ENCODE peak calls at places on chromosomes 6 and 20, in six cellular contexts. J, G, U, S, T and N are unnamed samples.

GRCh38 chr6:10526156-10526555 is 5.0 kb downstream of the GCNT2 start:
- DNase-seq in U (peak; percentile 95), G (no peak), T (peak; percentile 66), S (no peak), J (no peak), N (no peak)

GRCh38 chr6:73566954-73567591 is 46.2 kb upstream of the EEF1A1 start:
- DNase-seq in G (peak; percentile 55), U (peak; percentile 63), T (peak; percentile 91), J (no peak), S (no peak), N (peak; percentile 75)

GRCh38 chr6:43231053-43231452 is 1.8 kb upstream of the DNPH1 start:
- DNase-seq in S (no peak), T (no peak), U (no peak), J (no peak), G (no peak), N (no peak)

GRCh38 chr6:29965873-29966601 is 23.7 kb downstream of the HLA-A start:
- DNase-seq in G (peak; percentile 88), T (peak; percentile 88), U (no peak), J (no peak), S (peak; percentile 39), N (peak; percentile 91)

GRCh38 chr20:48737463-48738093 is 90.2 kb downstream of the PREX1 start:
- DNase-seq in S (no peak), J (no peak), T (no peak), U (no peak), G (no peak), N (no peak)

GRCh38 chr6:39327516-39327915 is 5.0 kb upstream of the KCNK16 start:
- DNase-seq in U (no peak), S (no peak), J (no peak), T (no peak), G (no peak), N (no peak)

GRCh38 chr6:147664092-147664491 is 155.6 kb downstream of the SAMD5 start:
- DNase-seq in G (no peak), S (no peak), U (no peak), J (no peak), T (no peak), N (no peak)

GRCh38 chr6:119446623-119447008 is 97.1 kb upstream of the MAN1A1 start:
- DNase-seq in T (peak; percentile 87), S (no peak), J (no peak), G (no peak), U (no peak), N (no peak)

GRCh38 chr6:42532038-42532669 is 31.7 kb upstream of the UBR2 start:
- DNase-seq in J (peak; percentile 68), G (no peak), U (peak; percentile 15), S (peak; percentile 25), T (peak; percentile 71), N (peak; percentile 79)

GRCh38 chr6:111745186-111745585 is 128.1 kb downstream of the FYN start:
- DNase-seq in G (no peak), J (no peak), S (no peak), T (peak; percentile 18), U (no peak), N (no peak)